ENCODE peak calls at places on chromosomes 4 and X, in five cellular contexts. U, S, K, E and M are unnamed samples.

GRCh38 chr4:158164849-158165248 is 8.0 kb downstream of the GASK1B start:
- DNase-seq in S (no peak), U (no peak), E (no peak), K (no peak), M (no peak)

GRCh38 chrX:149314031-149314430 is 191.1 kb downstream of the IDS start:
- DNase-seq in S (no peak), U (no peak), E (no peak), K (no peak), M (no peak)

GRCh38 chrX:133444196-133444595 is 28.9 kb upstream of the GPC4 start:
- DNase-seq in S (no peak), E (no peak), K (no peak), U (no peak), M (no peak)

GRCh38 chrX:10016516-10017132 is 49.5 kb downstream of the CLDN34 start:
- DNase-seq in U (no peak), E (no peak), K (no peak), S (no peak), M (no peak)

GRCh38 chr4:15907430-15907829 is 31.1 kb downstream of the FGFBP1 start:
- DNase-seq in E (no peak), S (no peak), U (no peak), K (no peak), M (no peak)

GRCh38 chrX:70635669-70636068 is 191.0 kb downstream of the DLG3 start:
- DNase-seq in S (no peak), U (no peak), E (no peak), K (no peak), M (no peak)

GRCh38 chr4:77434299-77435092 is 171.1 kb upstream of the CXCL13 start:
- DNase-seq in S (no peak), U (no peak), K (peak), E (no peak), M (no peak)

GRCh38 chr4:140094701-140095420 is 59.1 kb downstream of the MAML3 start:
- DNase-seq in S (peak), E (no peak), U (no peak), K (peak), M (no peak)

GRCh38 chrX:38896724-38897298 is 95.6 kb downstream of the MID1IP1 start:
- DNase-seq in K (no peak), U (no peak), S (no peak), E (no peak), M (no peak)

GRCh38 chr4:165905405-165906027 is 32.5 kb downstream of the TLL1 start:
- DNase-seq in U (peak), K (no peak), S (no peak), E (no peak), M (peak)

GRCh38 chr4:16129336-16129735 is 45.5 kb upstream of the PROM1 start:
- DNase-seq in E (no peak), K (no peak), S (no peak), U (no peak), M (no peak)

GRCh38 chrX:40086569-40087335 is 11.0 kb downstream of the BCOR start:
- DNase-seq in U (no peak), S (peak), E (no peak), K (no peak), M (no peak)

GRCh38 chr4:181601118-181601517 is 642.1 kb upstream of the TENM3 start:
- DNase-seq in S (no peak), U (no peak), K (no peak), E (no peak), M (no peak)

GRCh38 chr4:102871772-102872171 is 3.0 kb downstream of the CISD2 start:
- DNase-seq in S (no peak), K (no peak), U (no peak), E (no peak), M (no peak)

GRCh38 chr4:130705023-130705422 is 1609.1 kb downstream of the C4orf33 start:
- DNase-seq in E (no peak), S (no peak), K (no peak), U (no peak), M (peak)

GRCh38 chrX:104795804-104796203 is 229.8 kb downstream of the IL1RAPL2 start:
- DNase-seq in S (no peak), U (no peak), E (no peak), K (no peak), M (no peak)

GRCh38 chr4:89021678-89022077 is 35.3 kb downstream of the FAM13A start:
- DNase-seq in E (no peak), U (no peak), S (no peak), K (no peak), M (no peak)

GRCh38 chrX:110167952-110168451 is 149.9 kb downstream of the AMMECR1 start:
- DNase-seq in U (peak), S (no peak), E (peak), K (no peak), M (no peak)

GRCh38 chr4:57424231-57424897 is 314.2 kb upstream of the IGFBP7 start:
- DNase-seq in E (no peak), U (no peak), K (peak), S (peak), M (peak)

GRCh38 chr4:38723726-38724506 is 58.9 kb downstream of the TLR10 start:
- DNase-seq in U (no peak), E (no peak), S (no peak), K (no peak), M (no peak)

GRCh38 chrX:13934731-13935130 is 95.0 kb downstream of the GEMIN8 start:
- DNase-seq in E (no peak), S (no peak), K (no peak), U (no peak), M (no peak)

GRCh38 chr4:68905598-68906237 is 45.9 kb downstream of the UGT2A3 start:
- DNase-seq in E (no peak), K (no peak), S (no peak), U (no peak), M (no peak)

GRCh38 chrX:72201836-72202536 is 20.4 kb downstream of the PIN4 start:
- DNase-seq in S (peak), K (no peak), U (no peak), E (no peak), M (peak)

GRCh38 chrX:129748265-129748664 is 9.5 kb downstream of the XPNPEP2 start:
- DNase-seq in S (peak), E (no peak), U (no peak), K (no peak), M (no peak)

GRCh38 chr4:128349921-128350320 is 62.3 kb upstream of the PGRMC2 start:
- DNase-seq in E (no peak), K (no peak), U (peak), S (peak), M (no peak)

GRCh38 chrX:152641996-152642395 is 4.3 kb downstream of the GABRQ start:
- DNase-seq in S (peak), U (no peak), E (no peak), K (no peak), M (no peak)

GRCh38 chr4:1746919-1747602 is 25.7 kb downstream of the TACC3 start:
- DNase-seq in U (no peak), S (no peak), K (no peak), E (no peak), M (no peak)

GRCh38 chrX:107154787-107155620 is 36.4 kb upstream of the RBM41 start:
- DNase-seq in K (no peak), U (peak), S (peak), E (no peak), M (peak)

GRCh38 chr4:145773581-145774234 is 93.8 kb downstream of the C4orf51 start:
- DNase-seq in E (no peak), S (no peak), K (no peak), U (no peak), M (no peak)

GRCh38 chr4:111214371-111214770 is 591.5 kb upstream of the PITX2 start:
- DNase-seq in S (no peak), K (no peak), E (no peak), U (no peak), M (no peak)

GRCh38 chr4:26152051-26152450 is 168.8 kb upstream of the RBPJ start:
- DNase-seq in U (no peak), K (no peak), S (no peak), E (no peak), M (no peak)

GRCh38 chrX:41085883-41086626 is 810 bp downstream of the USP9X start:
- DNase-seq in U (peak), S (peak), K (peak), E (peak), M (peak)

GRCh38 chrX:8914636-8915035 is 113.5 kb upstream of the FAM9A start:
- DNase-seq in S (no peak), K (no peak), E (no peak), U (no peak), M (no peak)

GRCh38 chrX:85905851-85906250 is 141.5 kb downstream of the CHM start:
- DNase-seq in S (no peak), U (no peak), E (no peak), K (no peak), M (no peak)

GRCh38 chrX:148270499-148270898 is 229.9 kb upstream of the AFF2 start:
- DNase-seq in S (no peak), U (no peak), K (no peak), E (no peak), M (no peak)

GRCh38 chr4:39942507-39942906 is 35.2 kb downstream of the PDS5A start:
- DNase-seq in E (no peak), U (no peak), K (no peak), S (no peak), M (no peak)

GRCh38 chrX:97547873-97548578 is 664.3 kb downstream of the RPA4 start:
- DNase-seq in E (no peak), S (peak), K (no peak), U (no peak), M (peak)

GRCh38 chr4:65671402-65671801 is 1.1 kb upstream of the EPHA5 start:
- DNase-seq in E (no peak), S (no peak), K (no peak), U (no peak), M (no peak)

GRCh38 chr4:177255359-177255758 is 54.3 kb upstream of the NEIL3 start:
- DNase-seq in E (no peak), K (no peak), S (no peak), U (no peak), M (no peak)

GRCh38 chr4:22678851-22679517 is 13.8 kb upstream of the GBA3 start:
- DNase-seq in S (no peak), U (no peak), E (no peak), K (no peak), M (no peak)
- H3K27ac ChIP-seq in S (no peak), U (no peak), E (no peak), K (peak), M (no peak)

DNA sequence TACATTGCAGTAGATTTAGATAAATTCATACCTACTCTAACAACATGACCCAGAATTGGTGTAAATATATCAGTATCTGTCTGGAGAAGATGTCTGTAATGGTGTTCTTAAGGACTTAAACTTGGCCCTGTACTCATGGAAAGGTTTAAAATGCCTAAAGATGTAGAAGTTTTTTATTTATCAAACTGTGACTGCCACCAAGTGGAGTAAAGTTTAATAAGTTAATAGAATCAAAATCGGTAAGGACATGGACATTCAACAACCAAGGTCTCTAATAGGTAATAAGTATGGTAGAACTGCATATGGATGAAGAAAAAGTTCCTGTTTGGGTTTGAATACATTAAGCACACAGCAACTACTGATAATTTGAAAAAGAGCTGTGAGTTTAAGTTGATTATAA is 474.0 kb upstream of the NDST3 start:
- DNase-seq in K (no peak), E (no peak), S (peak), U (no peak), M (peak)
- TF ChIP-seq CTCF in K (no peak), E (peak), S (peak), U (peak), M (no peak)

DNA sequence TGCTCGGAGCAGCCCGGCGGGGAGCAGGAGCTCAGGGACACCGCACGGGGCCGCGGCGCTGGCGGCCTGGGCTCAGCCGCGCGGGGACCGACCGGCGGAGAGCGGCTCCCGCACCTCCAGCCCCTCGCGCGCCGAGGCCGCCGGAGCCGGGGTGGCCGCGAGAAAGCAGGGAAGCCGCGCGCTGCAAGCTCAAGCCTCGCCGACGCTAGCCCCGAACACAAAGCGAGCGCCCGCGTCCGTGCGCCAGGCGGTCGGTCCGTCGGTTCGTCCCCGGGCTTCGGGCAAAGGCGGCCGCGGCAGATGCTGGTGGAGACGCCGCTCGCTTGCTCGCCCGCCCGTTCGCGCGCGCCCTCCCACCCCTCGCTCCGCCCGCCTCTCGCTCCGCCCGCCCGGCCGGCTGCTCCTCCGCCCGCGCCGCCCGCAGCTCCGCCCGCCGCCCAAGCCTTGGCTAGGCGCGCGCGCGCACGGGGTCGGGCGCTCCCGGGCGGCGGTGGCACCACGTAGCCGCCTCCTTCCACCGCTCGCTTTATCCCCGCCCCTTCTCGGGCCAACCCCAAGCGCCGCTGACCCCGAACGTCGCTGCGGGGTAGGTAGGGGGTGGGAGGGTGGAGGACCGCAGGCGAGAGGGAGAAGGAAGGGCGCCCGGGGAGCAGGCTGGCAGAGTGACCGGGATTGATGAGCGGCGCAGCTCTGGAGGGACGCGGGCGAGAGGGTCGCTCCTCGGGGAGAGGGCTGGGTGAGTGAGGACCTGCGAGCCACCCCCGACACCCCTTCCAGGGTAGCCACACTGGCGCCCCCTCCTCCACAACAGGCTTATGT is at the start of gene TSPAN5:
- DNase-seq in K (peak), S (peak), U (peak), E (no peak), M (peak)
- H3K27ac ChIP-seq in K (peak), S (peak), U (peak), E (no peak), M (peak)

GRCh38 chrX:65720580-65720979 is 53.1 kb downstream of the MSN start:
- DNase-seq in K (no peak), S (no peak), E (no peak), U (no peak), M (no peak)
- TF ChIP-seq CTCF in K (no peak), S (no peak), E (no peak), U (no peak), M (no peak)

DNA sequence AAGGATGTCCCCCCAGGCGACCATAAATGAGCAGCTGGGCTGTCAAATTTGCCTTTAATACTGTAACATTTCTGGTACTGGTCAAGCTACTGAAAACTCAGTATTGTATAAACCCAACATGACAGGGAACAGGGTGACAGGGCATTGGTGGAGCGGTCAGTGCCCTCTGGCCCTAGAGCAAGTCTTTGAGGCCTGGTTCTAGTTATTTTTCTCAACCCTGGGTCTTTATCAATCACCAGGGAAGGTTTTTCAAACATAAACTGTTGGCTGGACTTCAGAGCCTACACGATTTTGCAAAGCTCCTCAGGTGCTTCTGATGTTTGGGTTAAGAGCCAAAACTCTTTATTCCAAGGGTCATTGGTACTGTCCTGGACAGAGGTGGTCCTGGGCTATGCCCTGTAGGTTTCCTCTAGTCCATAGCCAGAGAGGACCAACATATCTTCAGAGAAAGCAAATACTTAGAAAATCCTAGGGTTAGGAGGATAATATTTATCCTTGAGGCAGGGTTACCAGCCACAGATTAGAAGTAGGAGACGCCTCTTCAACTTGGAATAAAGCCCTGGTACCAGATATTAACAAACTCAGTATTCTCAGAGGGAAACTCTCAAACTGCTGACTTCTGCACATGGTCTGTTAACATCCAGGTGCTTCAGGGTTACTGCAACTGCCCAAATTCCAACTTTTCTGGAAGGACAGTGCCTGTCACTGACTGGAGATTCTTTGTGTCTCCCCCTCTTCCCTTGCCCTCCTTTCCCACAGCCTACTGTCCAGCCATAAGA is 26.7 kb upstream of the ADH7 start:
- DNase-seq in S (no peak), E (no peak), K (no peak), U (no peak), M (no peak)
- H3K27ac ChIP-seq in S (no peak), E (no peak), K (no peak), U (no peak), M (no peak)

GRCh38 chr4:11428701-11429571 is at the start of gene HS3ST1:
- DNase-seq in K (peak), E (no peak), S (peak), U (peak), M (peak)
- TF ChIP-seq CTCF in K (peak), E (no peak), S (peak), U (peak), M (peak)

DNA sequence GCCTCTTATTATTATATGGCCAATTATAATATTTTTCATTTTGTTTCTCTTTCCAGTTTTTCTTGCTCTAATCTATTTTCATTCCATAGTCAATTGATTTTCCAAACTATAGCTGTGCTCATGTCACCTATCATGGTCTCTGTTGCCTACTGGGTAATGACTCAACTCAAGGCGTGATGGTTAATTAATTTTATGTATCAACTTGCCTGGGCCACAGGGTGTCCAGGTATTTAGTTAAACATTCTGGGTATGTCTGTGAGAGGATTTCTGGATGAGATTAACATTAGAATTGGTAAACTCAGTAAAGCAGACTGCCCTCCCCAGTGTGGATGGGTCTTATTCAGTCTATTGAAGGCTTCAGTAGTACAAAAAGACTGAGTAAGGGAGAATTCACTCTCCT is 9.9 kb downstream of the FHIP1A start:
- DNase-seq in S (no peak), U (no peak), K (no peak), E (no peak), M (no peak)
- H3K27ac ChIP-seq in S (no peak), U (no peak), K (no peak), E (no peak), M (no peak)

GRCh38 chrX:54978448-54978847 is 15.5 kb downstream of the PFKFB1 start:
- DNase-seq in S (peak), E (no peak), K (no peak), U (no peak), M (peak)
- TF ChIP-seq CTCF in S (no peak), E (no peak), K (no peak), U (no peak), M (no peak)

GRCh38 chr4:86439293-86439692 is 79.4 kb upstream of the MAPK10 start:
- DNase-seq in K (no peak), E (no peak), S (no peak), U (no peak), M (no peak)

GRCh38 chr4:86446996-86447395 is 87.1 kb upstream of the MAPK10 start:
- DNase-seq in K (no peak), S (no peak), E (no peak), U (no peak), M (no peak)

GRCh38 chr4:86443495-86443894 is 83.6 kb upstream of the MAPK10 start:
- DNase-seq in K (no peak), S (no peak), U (no peak), E (no peak), M (no peak)

GRCh38 chr4:86442881-86443280 is 83.0 kb upstream of the MAPK10 start:
- DNase-seq in K (no peak), S (no peak), U (no peak), E (no peak), M (no peak)

GRCh38 chr4:86441175-86441960 is 81.5 kb upstream of the MAPK10 start:
- DNase-seq in K (no peak), S (peak), U (peak), E (no peak), M (peak)
- H3K27ac ChIP-seq in K (no peak), S (no peak), U (peak), E (no peak), M (no peak)

DNA sequence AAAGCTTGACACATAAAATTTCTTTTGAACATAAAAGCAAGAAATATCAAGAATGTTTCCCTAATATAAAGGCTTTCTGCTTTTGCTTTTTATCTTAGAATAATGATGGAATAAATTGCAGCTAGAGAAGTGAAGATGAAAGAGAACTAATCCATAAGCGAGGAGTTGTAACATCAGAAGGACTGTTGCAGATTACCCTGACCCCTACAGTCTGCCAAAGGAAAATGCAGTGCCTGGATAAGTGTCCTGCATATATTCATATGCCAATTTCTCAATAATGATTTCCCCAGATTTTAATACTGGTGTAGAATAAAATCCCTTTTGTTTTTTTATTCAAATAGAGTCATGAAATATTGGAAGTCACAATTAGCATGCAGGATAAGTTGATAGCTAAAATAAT is 115.9 kb downstream of the MAGEC2 start:
- DNase-seq in U (peak), S (peak), K (no peak), E (no peak), M (peak)
- TF ChIP-seq CTCF in U (peak), S (peak), K (peak), E (no peak), M (peak)